ENCODE peak calls at places on chromosomes 5 and 9, in nine cellular contexts. One of them, this sample, is unnamed.

GRCh38 chr5:135135530-135136201 is 101.6 kb upstream of the PITX1 start:
- DNase-seq in GM20000: no peak
- DNase-seq in choroid plexus epithelial cell: no peak
- DNase-seq in RWPE1: peak; percentile 74
- DNase-seq in fibroblast of mammary gland: peak; percentile 94
- DNase-seq in foreskin fibroblast: peak; percentile 45
- DNase-seq in sigmoid colon: peak; percentile 81
- DNase-seq in left ventricle myocardium inferior: peak; percentile 44
- DNase-seq in PC-9: peak; percentile 67
- DNase-seq in this sample: no peak

GRCh38 chr9:89505048-89505447 is 7.1 kb upstream of the SEMA4D start:
- DNase-seq in GM20000: no peak
- DNase-seq in choroid plexus epithelial cell: no peak
- DNase-seq in RWPE1: no peak
- DNase-seq in fibroblast of mammary gland: no peak
- DNase-seq in foreskin fibroblast: no peak
- DNase-seq in sigmoid colon: no peak
- DNase-seq in left ventricle myocardium inferior: no peak
- DNase-seq in PC-9: no peak
- DNase-seq in this sample: no peak

GRCh38 chr9:134605351-134605968 is 36.1 kb upstream of the COL5A1 start:
- DNase-seq in GM20000: no peak
- DNase-seq in choroid plexus epithelial cell: no peak
- DNase-seq in RWPE1: no peak
- DNase-seq in fibroblast of mammary gland: no peak
- DNase-seq in foreskin fibroblast: no peak
- DNase-seq in sigmoid colon: no peak
- DNase-seq in left ventricle myocardium inferior: no peak
- DNase-seq in PC-9: no peak
- DNase-seq in this sample: no peak

GRCh38 chr9:136588663-136589464 is 43.0 kb upstream of the NOTCH1 start:
- DNase-seq in GM20000: no peak
- DNase-seq in choroid plexus epithelial cell: peak; percentile 49
- DNase-seq in RWPE1: no peak
- DNase-seq in fibroblast of mammary gland: no peak
- DNase-seq in foreskin fibroblast: no peak
- DNase-seq in sigmoid colon: no peak
- DNase-seq in left ventricle myocardium inferior: no peak
- DNase-seq in PC-9: no peak
- DNase-seq in this sample: no peak

GRCh38 chr9:69758001-69758730 is 1.6 kb downstream of the PTAR1 start:
- DNase-seq in GM20000: no peak
- DNase-seq in choroid plexus epithelial cell: peak; percentile 59
- DNase-seq in RWPE1: no peak
- DNase-seq in fibroblast of mammary gland: peak; percentile 38
- DNase-seq in foreskin fibroblast: no peak
- DNase-seq in sigmoid colon: no peak
- DNase-seq in left ventricle myocardium inferior: no peak
- DNase-seq in PC-9: no peak
- DNase-seq in this sample: no peak

GRCh38 chr5:129447968-129448367 is 12.1 kb upstream of the ADAMTS19 start:
- DNase-seq in GM20000: no peak
- DNase-seq in choroid plexus epithelial cell: no peak
- DNase-seq in RWPE1: no peak
- DNase-seq in fibroblast of mammary gland: no peak
- DNase-seq in foreskin fibroblast: no peak
- DNase-seq in sigmoid colon: no peak
- DNase-seq in left ventricle myocardium inferior: no peak
- DNase-seq in PC-9: no peak
- DNase-seq in this sample: no peak

GRCh38 chr9:109574061-109574882 is 76.2 kb upstream of the PTPN3 start:
- DNase-seq in GM20000: peak; percentile 30
- DNase-seq in choroid plexus epithelial cell: peak; percentile 83
- DNase-seq in RWPE1: peak; percentile 81
- DNase-seq in fibroblast of mammary gland: peak; percentile 70
- DNase-seq in foreskin fibroblast: peak; percentile 77
- DNase-seq in sigmoid colon: no peak
- DNase-seq in left ventricle myocardium inferior: no peak
- DNase-seq in PC-9: no peak
- DNase-seq in this sample: peak; percentile 65

GRCh38 chr5:171534009-171534895 is 114.8 kb downstream of the FGF18 start:
- DNase-seq in GM20000: no peak
- DNase-seq in choroid plexus epithelial cell: no peak
- DNase-seq in RWPE1: no peak
- DNase-seq in fibroblast of mammary gland: no peak
- DNase-seq in foreskin fibroblast: no peak
- DNase-seq in sigmoid colon: no peak
- DNase-seq in left ventricle myocardium inferior: no peak
- DNase-seq in PC-9: peak; percentile 85
- DNase-seq in this sample: no peak

GRCh38 chr9:133043449-133044035 is 12.7 kb downstream of the GTF3C5 start:
- DNase-seq in GM20000: no peak
- DNase-seq in choroid plexus epithelial cell: no peak
- DNase-seq in RWPE1: no peak
- DNase-seq in fibroblast of mammary gland: no peak
- DNase-seq in foreskin fibroblast: no peak
- DNase-seq in sigmoid colon: no peak
- DNase-seq in left ventricle myocardium inferior: no peak
- DNase-seq in PC-9: no peak
- DNase-seq in this sample: no peak

GRCh38 chr9:130327070-130327780 is 61.7 kb downstream of the HMCN2 start:
- DNase-seq in GM20000: no peak
- DNase-seq in choroid plexus epithelial cell: no peak
- DNase-seq in RWPE1: no peak
- DNase-seq in fibroblast of mammary gland: no peak
- DNase-seq in foreskin fibroblast: no peak
- DNase-seq in sigmoid colon: no peak
- DNase-seq in left ventricle myocardium inferior: no peak
- DNase-seq in PC-9: no peak
- DNase-seq in this sample: no peak

GRCh38 chr5:155311721-155312120 is 298.2 kb downstream of the KIF4B start:
- DNase-seq in GM20000: no peak
- DNase-seq in choroid plexus epithelial cell: no peak
- DNase-seq in RWPE1: no peak
- DNase-seq in fibroblast of mammary gland: no peak
- DNase-seq in foreskin fibroblast: no peak
- DNase-seq in sigmoid colon: no peak
- DNase-seq in left ventricle myocardium inferior: no peak
- DNase-seq in PC-9: no peak
- DNase-seq in this sample: no peak

GRCh38 chr5:6721442-6721841 is 8.2 kb downstream of the TENT4A start:
- DNase-seq in GM20000: no peak
- DNase-seq in choroid plexus epithelial cell: no peak
- DNase-seq in RWPE1: no peak
- DNase-seq in fibroblast of mammary gland: no peak
- DNase-seq in foreskin fibroblast: no peak
- DNase-seq in sigmoid colon: no peak
- DNase-seq in left ventricle myocardium inferior: peak; percentile 27
- DNase-seq in PC-9: no peak
- DNase-seq in this sample: no peak

GRCh38 chr5:143801251-143801650 is 10.7 kb upstream of the HMHB1 start:
- DNase-seq in GM20000: no peak
- DNase-seq in choroid plexus epithelial cell: no peak
- DNase-seq in RWPE1: no peak
- DNase-seq in fibroblast of mammary gland: no peak
- DNase-seq in foreskin fibroblast: no peak
- DNase-seq in sigmoid colon: no peak
- DNase-seq in left ventricle myocardium inferior: no peak
- DNase-seq in PC-9: no peak
- DNase-seq in this sample: no peak

GRCh38 chr5:167284491-167284890 is 1007.0 kb upstream of the WWC1 start:
- DNase-seq in GM20000: no peak
- DNase-seq in choroid plexus epithelial cell: peak; percentile 21
- DNase-seq in RWPE1: peak; percentile 18
- DNase-seq in fibroblast of mammary gland: peak; percentile 51
- DNase-seq in foreskin fibroblast: peak; percentile 82
- DNase-seq in sigmoid colon: no peak
- DNase-seq in left ventricle myocardium inferior: no peak
- DNase-seq in PC-9: no peak
- DNase-seq in this sample: no peak

GRCh38 chr9:134205636-134206316 is 41.4 kb upstream of the RNU6ATAC start:
- DNase-seq in GM20000: no peak
- DNase-seq in choroid plexus epithelial cell: no peak
- DNase-seq in RWPE1: no peak
- DNase-seq in fibroblast of mammary gland: peak; percentile 90
- DNase-seq in foreskin fibroblast: peak; percentile 71
- DNase-seq in sigmoid colon: peak; percentile 78
- DNase-seq in left ventricle myocardium inferior: peak; percentile 68
- DNase-seq in PC-9: no peak
- DNase-seq in this sample: peak; percentile 15

GRCh38 chr9:89021154-89021803 is 30.0 kb downstream of the S1PR3 start:
- DNase-seq in GM20000: no peak
- DNase-seq in choroid plexus epithelial cell: peak; percentile 82
- DNase-seq in RWPE1: peak; percentile 63
- DNase-seq in fibroblast of mammary gland: peak; percentile 94
- DNase-seq in foreskin fibroblast: peak; percentile 91
- DNase-seq in sigmoid colon: no peak
- DNase-seq in left ventricle myocardium inferior: no peak
- DNase-seq in PC-9: peak; percentile 85
- DNase-seq in this sample: peak; percentile 89

GRCh38 chr5:130836729-130837660 is 328.1 kb downstream of the HINT1 start:
- DNase-seq in GM20000: peak; percentile 19
- DNase-seq in choroid plexus epithelial cell: peak; percentile 35
- DNase-seq in RWPE1: peak; percentile 10
- DNase-seq in fibroblast of mammary gland: peak; percentile 20
- DNase-seq in foreskin fibroblast: no peak
- DNase-seq in sigmoid colon: no peak
- DNase-seq in left ventricle myocardium inferior: no peak
- DNase-seq in PC-9: no peak
- DNase-seq in this sample: no peak

GRCh38 chr5:148005788-148006520 is 57.8 kb upstream of the SPINK5 start:
- DNase-seq in GM20000: no peak
- DNase-seq in choroid plexus epithelial cell: no peak
- DNase-seq in RWPE1: no peak
- DNase-seq in fibroblast of mammary gland: peak; percentile 9
- DNase-seq in foreskin fibroblast: no peak
- DNase-seq in sigmoid colon: no peak
- DNase-seq in left ventricle myocardium inferior: no peak
- DNase-seq in PC-9: no peak
- DNase-seq in this sample: no peak
- TF ChIP-seq CTCF in GM20000: no peak
- TF ChIP-seq CTCF in choroid plexus epithelial cell: no peak
- TF ChIP-seq CTCF in RWPE1: no peak
- TF ChIP-seq CTCF in fibroblast of mammary gland: peak; percentile 10
- TF ChIP-seq CTCF in foreskin fibroblast: no peak
- TF ChIP-seq CTCF in sigmoid colon: no peak
- TF ChIP-seq CTCF in left ventricle myocardium inferior: no peak
- TF ChIP-seq CTCF in PC-9: peak; percentile 41
- TF ChIP-seq CTCF in this sample: no peak

GRCh38 chr5:67146574-67146973 is 50.0 kb downstream of the CD180 start:
- DNase-seq in GM20000: no peak
- DNase-seq in choroid plexus epithelial cell: peak; percentile 42
- DNase-seq in RWPE1: no peak
- DNase-seq in fibroblast of mammary gland: peak; percentile 32
- DNase-seq in foreskin fibroblast: peak; percentile 67
- DNase-seq in sigmoid colon: no peak
- DNase-seq in left ventricle myocardium inferior: no peak
- DNase-seq in PC-9: no peak
- DNase-seq in this sample: no peak
- TF ChIP-seq CTCF in GM20000: no peak
- TF ChIP-seq CTCF in choroid plexus epithelial cell: no peak
- TF ChIP-seq CTCF in RWPE1: no peak
- TF ChIP-seq CTCF in fibroblast of mammary gland: no peak
- TF ChIP-seq CTCF in foreskin fibroblast: no peak
- TF ChIP-seq CTCF in sigmoid colon: no peak
- TF ChIP-seq CTCF in left ventricle myocardium inferior: no peak
- TF ChIP-seq CTCF in PC-9: no peak
- TF ChIP-seq CTCF in this sample: no peak

DNA sequence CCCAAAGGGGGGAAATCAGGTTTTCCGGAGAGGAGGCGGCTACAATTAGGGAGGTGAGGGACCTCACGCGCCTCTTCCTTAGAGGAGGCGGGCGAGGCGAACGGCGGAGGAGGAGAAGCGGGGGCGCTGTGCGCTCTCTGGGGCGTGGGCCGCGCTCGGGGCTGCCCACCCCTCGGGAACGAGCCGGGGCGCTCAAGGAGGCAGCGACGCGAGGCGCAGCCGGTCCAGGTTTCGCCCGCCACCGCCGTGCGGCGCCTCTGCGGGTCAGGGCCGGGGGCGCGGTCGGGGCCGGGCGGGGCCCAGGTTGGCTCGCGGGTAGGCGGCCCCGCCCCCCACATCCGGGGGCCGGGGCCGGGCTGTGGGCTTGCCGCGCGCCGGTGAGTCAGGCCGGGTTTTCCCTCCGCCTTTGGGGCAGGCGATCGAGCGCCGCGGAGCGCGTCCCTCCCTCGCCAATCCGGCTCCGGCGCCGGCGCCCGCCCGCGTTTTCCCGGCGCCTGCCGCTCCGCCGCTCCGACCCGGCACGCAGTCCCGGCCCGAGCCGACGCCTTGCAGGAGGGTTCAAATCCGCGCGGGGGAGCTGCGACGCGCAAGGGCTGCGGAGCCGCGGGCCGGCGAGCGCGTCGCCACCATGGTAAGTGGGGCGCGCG is at the start of gene N4BP3:
- DNase-seq in GM20000: peak; percentile 97
- DNase-seq in choroid plexus epithelial cell: peak; percentile 47
- DNase-seq in RWPE1: peak; percentile 91
- DNase-seq in fibroblast of mammary gland: peak; percentile 36
- DNase-seq in foreskin fibroblast: peak; percentile 63
- DNase-seq in sigmoid colon: no peak
- DNase-seq in left ventricle myocardium inferior: no peak
- DNase-seq in PC-9: peak; percentile 44
- DNase-seq in this sample: no peak
- TF ChIP-seq CTCF in GM20000: peak; percentile 21
- TF ChIP-seq CTCF in choroid plexus epithelial cell: no peak
- TF ChIP-seq CTCF in RWPE1: no peak
- TF ChIP-seq CTCF in fibroblast of mammary gland: no peak
- TF ChIP-seq CTCF in foreskin fibroblast: no peak
- TF ChIP-seq CTCF in sigmoid colon: no peak
- TF ChIP-seq CTCF in left ventricle myocardium inferior: no peak
- TF ChIP-seq CTCF in PC-9: no peak
- TF ChIP-seq CTCF in this sample: no peak

GRCh38 chr9:4844439-4844838 is 51.7 kb downstream of the RCL1 start:
- DNase-seq in GM20000: no peak
- DNase-seq in choroid plexus epithelial cell: no peak
- DNase-seq in RWPE1: no peak
- DNase-seq in fibroblast of mammary gland: no peak
- DNase-seq in foreskin fibroblast: no peak
- DNase-seq in sigmoid colon: no peak
- DNase-seq in left ventricle myocardium inferior: no peak
- DNase-seq in PC-9: no peak
- DNase-seq in this sample: no peak

GRCh38 chr9:4840018-4840417 is 47.3 kb downstream of the RCL1 start:
- DNase-seq in GM20000: no peak
- DNase-seq in choroid plexus epithelial cell: no peak
- DNase-seq in RWPE1: no peak
- DNase-seq in fibroblast of mammary gland: no peak
- DNase-seq in foreskin fibroblast: no peak
- DNase-seq in sigmoid colon: no peak
- DNase-seq in left ventricle myocardium inferior: no peak
- DNase-seq in PC-9: no peak
- DNase-seq in this sample: no peak

GRCh38 chr9:4842213-4842612 is 49.5 kb downstream of the RCL1 start:
- DNase-seq in GM20000: no peak
- DNase-seq in choroid plexus epithelial cell: no peak
- DNase-seq in RWPE1: no peak
- DNase-seq in fibroblast of mammary gland: no peak
- DNase-seq in foreskin fibroblast: no peak
- DNase-seq in sigmoid colon: no peak
- DNase-seq in left ventricle myocardium inferior: no peak
- DNase-seq in PC-9: no peak
- DNase-seq in this sample: no peak

GRCh38 chr9:4844031-4844430 is 51.3 kb downstream of the RCL1 start:
- DNase-seq in GM20000: no peak
- DNase-seq in choroid plexus epithelial cell: no peak
- DNase-seq in RWPE1: no peak
- DNase-seq in fibroblast of mammary gland: no peak
- DNase-seq in foreskin fibroblast: no peak
- DNase-seq in sigmoid colon: no peak
- DNase-seq in left ventricle myocardium inferior: no peak
- DNase-seq in PC-9: no peak
- DNase-seq in this sample: no peak

GRCh38 chr9:4842734-4843133 is 50.0 kb downstream of the RCL1 start:
- DNase-seq in GM20000: no peak
- DNase-seq in choroid plexus epithelial cell: no peak
- DNase-seq in RWPE1: no peak
- DNase-seq in fibroblast of mammary gland: peak; percentile 34
- DNase-seq in foreskin fibroblast: no peak
- DNase-seq in sigmoid colon: no peak
- DNase-seq in left ventricle myocardium inferior: no peak
- DNase-seq in PC-9: no peak
- DNase-seq in this sample: no peak
- TF ChIP-seq CTCF in GM20000: no peak
- TF ChIP-seq CTCF in choroid plexus epithelial cell: no peak
- TF ChIP-seq CTCF in RWPE1: no peak
- TF ChIP-seq CTCF in fibroblast of mammary gland: no peak
- TF ChIP-seq CTCF in foreskin fibroblast: no peak
- TF ChIP-seq CTCF in sigmoid colon: no peak
- TF ChIP-seq CTCF in left ventricle myocardium inferior: no peak
- TF ChIP-seq CTCF in PC-9: no peak
- TF ChIP-seq CTCF in this sample: no peak

This sample was measured in HFFc6.